ENCODE peak calls at places on chromosomes 3 and 15, in nine cellular contexts. S is activated CD4-positive, CD25-positive, alpha-beta regulatory T cell; B is NCI-H1105; O is OCI-M1; Z is H9; D is kidney tubule cell; P is choroid plexus epithelial cell; N is IMR-90; J is activated CD4-positive, alpha-beta T cell treated with anti-CD3 and anti-CD28 coated beads, Interleukin-2, amount 50 U/mL, for 48 hours. U is an unnamed sample.

GRCh38 chr15:38255690-38256089 is 3.1 kb downstream of the SPRED1 start:
- DNase-seq in S (no peak), B (no peak), O (peak), Z (no peak), D (no peak), P (no peak), N (no peak), J (no peak), U (no peak)

GRCh38 chr15:60840703-60841411 is 361.9 kb upstream of the ICE2 start:
- DNase-seq in S (no peak), B (no peak), O (no peak), Z (no peak), D (no peak), P (no peak), N (no peak), J (peak), U (no peak)

GRCh38 chr3:107525101-107525953 is 2.6 kb downstream of the BBX start:
- DNase-seq in S (no peak), B (peak), O (peak), Z (peak), D (peak), P (peak), N (no peak), J (peak), U (no peak)

GRCh38 chr3:149628957-149629670 is 28.7 kb downstream of the WWTR1 start:
- DNase-seq in S (no peak), B (no peak), O (no peak), Z (no peak), D (no peak), P (peak), N (peak), J (no peak), U (no peak)

GRCh38 chr3:25723802-25724201 is 59.1 kb upstream of the TOP2B start:
- DNase-seq in S (no peak), B (no peak), O (no peak), Z (no peak), D (no peak), P (no peak), N (no peak), J (no peak), U (no peak)

GRCh38 chr3:186162221-186162620 is 53.3 kb upstream of the ETV5 start:
- DNase-seq in S (no peak), B (no peak), O (peak), Z (no peak), D (no peak), P (peak), N (no peak), J (no peak), U (no peak)

GRCh38 chr3:45870099-45870498 is 16.2 kb upstream of the CCR9 start:
- DNase-seq in S (no peak), B (no peak), O (no peak), Z (no peak), D (no peak), P (no peak), N (no peak), J (peak), U (no peak)

GRCh38 chr3:183188895-183189462 is 26.4 kb upstream of the LAMP3 start:
- DNase-seq in S (no peak), B (peak), O (peak), Z (peak), D (peak), P (peak), N (no peak), J (peak), U (no peak)

GRCh38 chr15:51621917-51622268 is 678 bp downstream of the DMXL2 start:
- DNase-seq in S (no peak), B (no peak), O (no peak), Z (peak), D (peak), P (peak), N (peak), J (peak), U (no peak)

GRCh38 chr3:178434206-178434805 is 101.9 kb upstream of the KCNMB2 start:
- DNase-seq in S (no peak), B (peak), O (peak), Z (no peak), D (peak), P (peak), N (no peak), J (no peak), U (peak)

GRCh38 chr3:142577701-142578308 is 728 bp downstream of the ATR start:
- DNase-seq in S (no peak), B (no peak), O (peak), Z (no peak), D (peak), P (peak), N (peak), J (no peak), U (no peak)

GRCh38 chr3:170844377-170844776 is 25.6 kb downstream of the RPL22L1 start:
- DNase-seq in S (no peak), B (no peak), O (no peak), Z (no peak), D (no peak), P (no peak), N (no peak), J (no peak), U (no peak)

GRCh38 chr15:74283366-74283765 is 47.2 kb downstream of the CCDC33 start:
- DNase-seq in S (no peak), B (no peak), O (no peak), Z (no peak), D (no peak), P (no peak), N (no peak), J (no peak), U (no peak)

GRCh38 chr15:59436774-59437472 is 1.1 kb upstream of the FAM81A start:
- DNase-seq in S (no peak), B (peak), O (peak), Z (no peak), D (peak), P (peak), N (no peak), J (no peak), U (no peak)

U was measured in NCI-H1436 treated with DMSO at 0.1 percent for 48 hours.